ENCODE peak calls at places on chromosomes 3 and 15, in six cellular contexts. C is H7; T is choroid plexus epithelial cell; H is epithelial cell of proximal tubule; M is CD8-positive, alpha-beta memory T cell; W is GM23248. Q is an unnamed sample.
A peak's percentile ranks its signal among the peaks of the same experiment; 100 is the strongest.

GRCh38 chr3:158918008-158918407 is 116.2 kb downstream of the MFSD1 start:
- DNase-seq in C (peak; percentile 42), T (peak; percentile 83), H (peak; percentile 79), M (no peak), W (peak; percentile 93), Q (peak; percentile 12)

GRCh38 chr15:37090543-37091175 is 9.7 kb downstream of the MEIS2 start:
- DNase-seq in C (no peak), T (no peak), H (no peak), M (no peak), W (no peak), Q (no peak)

GRCh38 chr15:90203922-90204321 is 2.8 kb downstream of the SEMA4B start:
- DNase-seq in C (peak; percentile 29), T (no peak), H (no peak), M (no peak), W (no peak), Q (no peak)

GRCh38 chr3:136672457-136672856 is 79.7 kb downstream of the STAG1 start:
- DNase-seq in C (no peak), T (no peak), H (no peak), M (no peak), W (no peak), Q (no peak)

GRCh38 chr3:109316162-109316730 is at the start of gene DPPA2:
- DNase-seq in C (peak; percentile 76), T (no peak), H (no peak), M (no peak), W (no peak), Q (no peak)

GRCh38 chr3:44948239-44948638 is 27.7 kb downstream of the ZDHHC3 start:
- DNase-seq in C (no peak), T (no peak), H (no peak), M (no peak), W (no peak), Q (no peak)

GRCh38 chr3:158794936-158795518 is 6.8 kb upstream of the MFSD1 start:
- DNase-seq in C (no peak), T (peak; percentile 86), H (no peak), M (no peak), W (peak; percentile 67), Q (peak; percentile 59)

GRCh38 chr3:154766765-154767503 is 313.2 kb upstream of the MME start:
- DNase-seq in C (peak; percentile 23), T (no peak), H (no peak), M (no peak), W (no peak), Q (peak; percentile 4)

GRCh38 chr3:27423463-27423862 is 54.3 kb upstream of the NEK10 start:
- DNase-seq in C (no peak), T (peak; percentile 83), H (no peak), M (no peak), W (peak; percentile 90), Q (no peak)

GRCh38 chr15:90213123-90213817 is 12.1 kb downstream of the SEMA4B start:
- DNase-seq in C (no peak), T (no peak), H (no peak), M (no peak), W (no peak), Q (no peak)

GRCh38 chr3:2823016-2823415 is 287.2 kb downstream of the IL5RA start:
- DNase-seq in C (no peak), T (no peak), H (peak; percentile 20), M (no peak), W (no peak), Q (no peak)

GRCh38 chr3:133943639-133944131 is 48.0 kb upstream of the RAB6B start:
- DNase-seq in C (no peak), T (peak; percentile 98), H (peak; percentile 27), M (no peak), W (peak; percentile 95), Q (peak; percentile 87)

GRCh38 chr3:79167651-79168416 is 600.0 kb downstream of the ROBO1 start:
- DNase-seq in C (no peak), T (peak; percentile 95), H (no peak), M (no peak), W (peak; percentile 97), Q (no peak)

GRCh38 chr3:44926172-44926571 is 49.8 kb downstream of the ZDHHC3 start:
- DNase-seq in C (peak; percentile 59), T (no peak), H (no peak), M (no peak), W (no peak), Q (no peak)

GRCh38 chr3:21750831-21751391 is at the start of gene ZNF385D:
- DNase-seq in C (peak; percentile 83), T (peak; percentile 55), H (no peak), M (no peak), W (peak; percentile 86), Q (no peak)

GRCh38 chr3:48631516-48632448 is 3.5 kb downstream of the SLC26A6 start:
- DNase-seq in C (no peak), T (no peak), H (no peak), M (no peak), W (no peak), Q (no peak)

GRCh38 chr3:155963557-155963956 is 93.1 kb downstream of the GMPS start:
- DNase-seq in C (no peak), T (peak; percentile 76), H (no peak), M (no peak), W (peak; percentile 49), Q (no peak)

GRCh38 chr3:70433091-70433490 is 120.7 kb upstream of the MDFIC2 start:
- DNase-seq in C (no peak), T (peak; percentile 78), H (no peak), M (no peak), W (peak; percentile 33), Q (no peak)

GRCh38 chr3:177589921-177590336 is 392.6 kb upstream of the TBL1XR1 start:
- DNase-seq in C (no peak), T (peak; percentile 93), H (peak; percentile 95), M (no peak), W (peak; percentile 91), Q (no peak)

GRCh38 chr3:94937980-94938379 is 875.1 kb downstream of the NSUN3 start:
- DNase-seq in C (no peak), T (no peak), H (no peak), M (no peak), W (no peak), Q (no peak)

GRCh38 chr3:129567176-129567705 is 24.3 kb downstream of the H1-8 start:
- DNase-seq in C (no peak), T (no peak), H (no peak), M (no peak), W (no peak), Q (no peak)

GRCh38 chr3:195219351-195220045 is 51.5 kb downstream of the XXYLT1 start:
- DNase-seq in C (no peak), T (no peak), H (no peak), M (no peak), W (no peak), Q (no peak)

GRCh38 chr3:124498891-124499290 is 231.4 kb upstream of the UMPS start:
- DNase-seq in C (no peak), T (no peak), H (no peak), M (no peak), W (peak; percentile 31), Q (no peak)

GRCh38 chr15:69951511-69952209 is 146.1 kb downstream of the TLE3 start:
- DNase-seq in C (no peak), T (peak; percentile 64), H (no peak), M (no peak), W (peak; percentile 24), Q (no peak)

GRCh38 chr15:44676676-44677075 is 13.2 kb upstream of the SPG11 start:
- DNase-seq in C (no peak), T (no peak), H (no peak), M (no peak), W (no peak), Q (no peak)

DNA sequence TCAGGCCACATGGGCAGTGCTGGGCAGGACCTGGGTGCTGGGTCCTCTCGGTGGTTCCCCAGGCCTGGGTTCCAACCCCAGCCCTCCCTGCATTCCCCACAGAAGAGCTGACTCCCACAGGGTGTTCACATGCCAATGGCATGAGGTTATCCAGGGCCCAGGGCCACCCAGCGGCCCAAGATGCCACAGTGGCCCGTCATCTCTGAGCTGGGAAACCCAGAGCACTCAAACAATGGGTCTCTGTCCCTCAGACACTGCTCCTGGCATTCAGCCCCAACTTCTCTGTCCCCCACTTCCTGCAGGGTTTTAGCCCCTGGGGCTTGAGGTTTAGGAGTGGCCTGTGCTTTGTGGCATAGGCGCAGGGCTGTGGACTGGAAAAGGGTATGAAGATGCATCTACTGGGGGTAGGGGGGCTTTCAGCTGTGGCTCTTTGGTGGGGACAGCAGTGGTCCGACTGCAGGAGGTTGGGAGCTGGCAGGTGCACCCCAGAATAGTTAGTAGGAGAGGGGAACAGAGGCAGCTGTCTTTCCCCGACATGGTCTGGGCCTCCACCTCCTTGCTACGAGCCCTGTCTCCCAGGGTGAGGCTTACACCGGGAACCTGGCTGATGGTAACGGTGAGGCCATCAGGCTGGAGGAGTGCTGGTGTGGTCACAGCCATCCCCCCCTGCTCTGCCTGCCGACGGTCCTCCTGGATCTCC is 1.7 kb downstream of the CCDC9B start:
- DNase-seq in C (no peak), T (peak; percentile 70), H (peak; percentile 45), M (no peak), W (peak; percentile 95), Q (no peak)
- H3K4me3 ChIP-seq in C (no peak overlapping the region), T (peak overlapping the region; percentile 18), H (peak overlapping the region; percentile 65), M (no peak overlapping the region), W (peak overlapping the region; percentile 79), Q (no peak overlapping the region)

DNA sequence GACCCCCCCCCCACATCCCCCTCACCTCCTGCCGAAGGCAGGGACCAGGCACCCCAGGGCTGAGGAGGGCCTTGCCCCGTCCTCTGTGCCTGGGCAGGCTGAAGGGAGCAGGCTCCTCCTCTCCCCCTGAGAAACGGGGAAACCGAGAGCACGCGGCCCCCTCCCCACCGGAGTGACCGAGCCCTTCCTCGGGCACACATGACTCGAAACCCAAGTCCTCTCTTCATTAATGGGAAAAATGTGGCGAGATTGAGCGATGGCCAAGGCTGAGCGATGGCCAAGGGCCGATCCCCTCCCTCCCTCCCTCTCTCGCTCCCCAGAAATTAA is 7.0 kb downstream of the EPHB3 start:
- DNase-seq in C (no peak), T (no peak), H (no peak), M (no peak), W (no peak), Q (no peak)
- H3K4me3 ChIP-seq in C (peak overlapping the region; percentile 62), T (peak overlapping the region; percentile 54), H (peak overlapping the region; percentile 45), M (no peak overlapping the region), W (peak overlapping the region; percentile 67), Q (no peak overlapping the region)

GRCh38 chr3:16834214-16834613 is 50.5 kb upstream of the PLCL2 start:
- DNase-seq in C (no peak), T (no peak), H (no peak), M (no peak), W (no peak), Q (no peak)
- H3K4me3 ChIP-seq in C (no peak overlapping the region), T (no peak overlapping the region), H (no peak overlapping the region), M (no peak overlapping the region), W (no peak overlapping the region), Q (no peak overlapping the region)

GRCh38 chr15:41893422-41894250 is at the start of gene SPTBN5:
- DNase-seq in C (peak; percentile 57), T (no peak), H (no peak), M (no peak), W (no peak), Q (no peak)
- H3K4me3 ChIP-seq in C (no peak within 1 kb of the TSS), T (peak within 1 kb of the TSS; percentile 28), H (peak within 1 kb of the TSS; percentile 7), M (peak within 1 kb of the TSS; percentile 29), W (peak within 1 kb of the TSS; percentile 45), Q (no peak within 1 kb of the TSS)